ENCODE peak calls at places on chromosomes 7 and 10, in ten cellular contexts. M, B, L, C, S, O, W, Y, J and G are unnamed samples.
A peak's percentile ranks its signal among the peaks of the same experiment; 100 is the strongest.

GRCh38 chr10:73837072-73837471 is 25.7 kb upstream of the NDST2 start:
- DNase-seq in M (no peak), B (no peak), L (no peak), C (no peak), S (no peak), O (no peak), W (no peak), Y (peak; percentile 47), J (no peak), G (no peak)

GRCh38 chr7:67976490-67976889 is 979.9 kb downstream of the TYW1 start:
- DNase-seq in M (no peak), B (no peak), L (no peak), C (no peak), S (no peak), O (no peak), W (no peak), Y (no peak), J (no peak), G (no peak)

GRCh38 chr7:80347173-80347572 is 164.7 kb downstream of the GNAT3 start:
- DNase-seq in M (no peak), B (no peak), L (no peak), C (no peak), S (no peak), O (no peak), W (no peak), Y (no peak), J (no peak), G (no peak)

GRCh38 chr7:24456526-24457214 is 116.6 kb upstream of the PALS2 start:
- DNase-seq in M (no peak), B (no peak), L (no peak), C (no peak), S (no peak), O (peak; percentile 17), W (no peak), Y (no peak), J (no peak), G (no peak)

GRCh38 chr10:54843085-54843646 is 42.1 kb upstream of the PCDH15 start:
- DNase-seq in M (no peak), B (no peak), L (no peak), C (no peak), S (no peak), O (no peak), W (no peak), Y (no peak), J (no peak), G (no peak)

GRCh38 chr7:54898659-54899340 is 120.0 kb upstream of the EGFR start:
- DNase-seq in M (no peak), B (no peak), L (no peak), C (no peak), S (no peak), O (no peak), W (no peak), Y (no peak), J (no peak), G (no peak)

GRCh38 chr7:156438011-156438410 is 202.6 kb upstream of the RNF32 start:
- DNase-seq in M (no peak), B (no peak), L (no peak), C (no peak), S (no peak), O (no peak), W (no peak), Y (no peak), J (no peak), G (no peak)

GRCh38 chr7:73718905-73719805 is at the start of gene STX1A:
- DNase-seq in M (no peak), B (no peak), L (peak; percentile 87), C (peak; percentile 61), S (peak; percentile 98), O (peak; percentile 70), W (peak; percentile 73), Y (peak; percentile 70), J (peak; percentile 98), G (no peak)

GRCh38 chr10:33001908-33002492 is 44.0 kb upstream of the ITGB1 start:
- DNase-seq in M (no peak), B (no peak), L (no peak), C (no peak), S (no peak), O (no peak), W (no peak), Y (no peak), J (no peak), G (no peak)

GRCh38 chr7:114574384-114574783 is 159.8 kb downstream of the FOXP2 start:
- DNase-seq in M (no peak), B (no peak), L (no peak), C (no peak), S (no peak), O (no peak), W (no peak), Y (peak; percentile 34), J (no peak), G (no peak)

GRCh38 chr7:154928136-154929005 is 74.6 kb downstream of the PAXIP1 start:
- DNase-seq in M (peak; percentile 88), B (no peak), L (no peak), C (no peak), S (peak; percentile 73), O (peak; percentile 29), W (peak; percentile 45), Y (peak; percentile 96), J (peak; percentile 84), G (no peak)

GRCh38 chr10:79258894-79259293 is 88.4 kb upstream of the PPIF start:
- DNase-seq in M (no peak), B (no peak), L (no peak), C (no peak), S (no peak), O (no peak), W (no peak), Y (no peak), J (no peak), G (no peak)

DNA sequence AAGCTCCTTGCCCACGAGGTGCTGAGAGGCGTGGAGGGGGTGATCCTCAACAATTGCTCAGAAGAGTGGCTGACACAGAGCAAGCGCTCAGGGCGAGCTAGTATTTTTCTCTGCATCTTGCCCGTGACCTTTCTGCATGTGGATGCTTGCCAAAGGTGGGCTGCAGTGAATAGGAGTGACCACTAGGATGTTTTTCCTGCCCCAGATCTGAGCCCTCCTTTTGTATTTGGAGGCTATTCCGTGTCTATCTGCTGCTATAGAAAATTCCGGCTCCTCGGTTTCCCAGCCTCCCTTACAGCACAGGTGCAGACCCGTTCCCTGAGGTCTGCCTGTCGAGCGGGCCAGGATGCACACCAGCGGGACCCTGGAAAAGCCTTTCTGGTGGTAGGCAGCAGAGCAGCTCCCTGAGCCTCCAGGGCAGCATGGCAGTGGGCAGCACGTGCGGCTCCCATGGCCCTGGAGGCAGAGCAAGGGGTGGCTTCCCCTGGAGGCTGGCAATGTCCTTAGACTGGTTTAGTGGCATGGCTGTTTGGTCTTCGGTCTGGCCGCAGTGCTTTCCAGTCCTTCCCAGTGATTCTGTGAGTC is 145.1 kb upstream of the PCBD1 start:
- DNase-seq in M (no peak), B (no peak), L (peak; percentile 41), C (no peak), S (no peak), O (no peak), W (no peak), Y (no peak), J (no peak), G (no peak)
- TF ChIP-seq CTCF in M (no peak), B (no peak), L (no peak), C (no peak), S (no peak), O (no peak), W (no peak), Y (no peak), J (no peak), G (no peak)

GRCh38 chr7:102279537-102280400 is 6.9 kb upstream of the SH2B2 start:
- DNase-seq in M (no peak), B (no peak), L (peak; percentile 75), C (peak; percentile 77), S (peak; percentile 89), O (peak; percentile 56), W (peak; percentile 74), Y (peak; percentile 51), J (peak; percentile 86), G (no peak)
- TF ChIP-seq CTCF in M (no peak), B (peak; percentile 71), L (peak; percentile 81), C (peak; percentile 95), S (peak; percentile 87), O (peak; percentile 67), W (peak; percentile 76), Y (peak; percentile 91), J (peak; percentile 89), G (no peak)

GRCh38 chr10:93034426-93034825 is 26.2 kb upstream of the CYP26C1 start:
- DNase-seq in M (no peak), B (no peak), L (no peak), C (no peak), S (no peak), O (no peak), W (no peak), Y (no peak), J (no peak), G (no peak)

GRCh38 chr10:93039110-93039509 is 21.5 kb upstream of the CYP26C1 start:
- DNase-seq in M (no peak), B (no peak), L (no peak), C (no peak), S (no peak), O (no peak), W (no peak), Y (no peak), J (no peak), G (no peak)

DNA sequence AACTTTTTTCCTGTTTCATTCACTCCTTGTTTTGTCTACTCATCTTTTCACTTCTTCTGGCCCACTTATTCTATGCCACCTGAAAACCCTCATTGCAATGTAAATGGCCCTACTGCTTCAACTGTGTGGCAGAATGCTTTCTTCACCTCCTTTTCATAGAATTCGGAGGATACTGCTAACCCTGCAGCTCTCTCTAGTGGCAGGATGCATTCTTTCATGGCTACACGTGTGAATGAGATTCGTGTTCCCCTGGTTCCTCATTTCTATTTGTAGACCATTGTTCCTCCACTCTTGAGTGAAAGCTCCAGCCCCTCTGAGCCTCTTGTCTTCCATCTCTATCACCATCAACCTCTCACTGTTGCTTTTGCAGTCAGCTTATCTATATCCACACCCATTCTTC is 20.9 kb upstream of the CYP26C1 start:
- DNase-seq in M (no peak), B (no peak), L (no peak), C (no peak), S (peak; percentile 44), O (no peak), W (peak; percentile 21), Y (peak; percentile 43), J (peak; percentile 56), G (no peak)
- TF ChIP-seq CTCF in M (no peak), B (no peak), L (peak; percentile 21), C (no peak), S (peak; percentile 37), O (no peak), W (peak; percentile 29), Y (peak; percentile 64), J (peak; percentile 31), G (no peak)

DNA sequence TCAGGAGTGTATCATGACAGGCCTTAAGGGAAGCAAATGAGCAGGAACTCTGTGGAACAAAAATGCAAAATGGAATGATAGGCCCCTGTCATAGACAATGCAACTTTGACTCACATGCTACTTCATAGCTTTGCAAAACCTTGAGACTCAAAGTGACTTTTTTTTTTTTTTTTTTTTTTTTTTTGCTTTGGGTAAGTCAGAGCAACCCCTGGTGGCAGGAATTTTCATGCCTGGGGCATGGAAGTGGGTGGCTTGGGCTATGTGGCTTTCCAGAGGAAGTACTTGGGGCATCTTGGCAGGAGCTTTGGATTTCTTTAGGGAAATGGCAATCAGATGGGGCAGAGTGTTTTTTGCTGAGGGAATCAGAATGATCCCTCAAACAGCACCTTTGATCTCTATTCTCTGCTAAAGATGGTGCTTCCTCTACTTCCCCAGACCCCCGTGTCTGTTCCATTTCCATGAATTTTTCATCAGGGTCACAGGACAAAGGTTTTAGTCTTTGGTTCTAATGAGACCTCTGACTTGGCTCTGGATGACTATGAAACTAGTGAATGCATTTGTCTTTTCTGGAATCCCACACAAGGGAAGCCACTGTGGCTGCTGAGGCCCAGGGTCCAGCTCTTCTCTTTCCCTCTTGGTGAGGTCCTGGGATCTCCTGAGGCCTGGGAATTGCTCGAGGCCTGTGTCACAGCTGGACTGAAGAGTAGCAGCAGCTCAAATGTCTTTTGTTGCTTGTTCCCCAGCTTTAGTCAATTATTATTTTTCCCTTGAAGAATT is 62.8 kb downstream of the TACC2 start:
- DNase-seq in M (peak; percentile 91), B (peak; percentile 30), L (peak; percentile 76), C (peak; percentile 51), S (no peak), O (peak; percentile 60), W (no peak), Y (peak; percentile 71), J (no peak), G (no peak)
- TF ChIP-seq CTCF in M (no peak), B (peak; percentile 64), L (peak; percentile 74), C (peak; percentile 75), S (no peak), O (peak; percentile 45), W (no peak), Y (peak; percentile 79), J (no peak), G (no peak)